ENCODE peak calls at places on chromosomes 6 and 20, in nine cellular contexts. Z, Y, K, D, O, N, X, A and J are unnamed samples.

GRCh38 chr6:25122001-25122400 is 157.2 kb upstream of the CARMIL1 start:
- DNase-seq in Z (no peak), Y (no peak), K (no peak), D (no peak), O (no peak), N (no peak), X (no peak), A (peak), J (no peak)

GRCh38 chr20:19699132-19699971 is 58.7 kb upstream of the RIN2 start:
- DNase-seq in Z (no peak), Y (no peak), K (no peak), D (peak), O (peak), N (no peak), X (no peak), A (no peak), J (no peak)

GRCh38 chr6:87702589-87702945 is 534 bp upstream of the AKIRIN2 start:
- DNase-seq in Z (no peak), Y (no peak), K (no peak), D (no peak), O (no peak), N (peak), X (no peak), A (no peak), J (no peak)

GRCh38 chr20:676315-676937 is 824 bp upstream of the SCRT2 start:
- DNase-seq in Z (no peak), Y (no peak), K (no peak), D (no peak), O (no peak), N (no peak), X (no peak), A (no peak), J (no peak)

GRCh38 chr6:31386099-31386498 is 17.3 kb upstream of the MICA start:
- DNase-seq in Z (no peak), Y (peak), K (no peak), D (no peak), O (no peak), N (no peak), X (no peak), A (no peak), J (no peak)

GRCh38 chr6:149567846-149568585 is 1.8 kb downstream of the GINM1 start:
- DNase-seq in Z (no peak), Y (no peak), K (no peak), D (no peak), O (no peak), N (no peak), X (no peak), A (no peak), J (no peak)

GRCh38 chr6:136994782-136995181 is 50.0 kb downstream of the IL20RA start:
- DNase-seq in Z (no peak), Y (no peak), K (no peak), D (no peak), O (no peak), N (peak), X (no peak), A (no peak), J (no peak)

GRCh38 chr20:40897177-40897700 is 131.4 kb upstream of the TOP1 start:
- DNase-seq in Z (no peak), Y (no peak), K (no peak), D (peak), O (peak), N (no peak), X (no peak), A (no peak), J (no peak)

GRCh38 chr6:28758046-28758817 is 165.6 kb downstream of the TRIM27 start:
- DNase-seq in Z (no peak), Y (no peak), K (no peak), D (peak), O (no peak), N (peak), X (no peak), A (no peak), J (no peak)

GRCh38 chr6:69957990-69958559 is 91.7 kb downstream of the COL19A1 start:
- DNase-seq in Z (no peak), Y (no peak), K (no peak), D (peak), O (no peak), N (no peak), X (no peak), A (no peak), J (no peak)

GRCh38 chr6:67210450-67210849 is 1424.6 kb upstream of the ADGRB3 start:
- DNase-seq in Z (no peak), Y (no peak), K (no peak), D (no peak), O (no peak), N (no peak), X (no peak), A (no peak), J (no peak)

GRCh38 chr20:47205577-47206123 is 150.8 kb downstream of the ZMYND8 start:
- DNase-seq in Z (peak), Y (peak), K (peak), D (peak), O (peak), N (peak), X (peak), A (peak), J (peak)

GRCh38 chr6:33744895-33745546 is 1.7 kb downstream of the IP6K3 start:
- DNase-seq in Z (no peak), Y (no peak), K (no peak), D (no peak), O (no peak), N (no peak), X (no peak), A (no peak), J (no peak)

GRCh38 chr6:138031850-138032249 is 75.4 kb downstream of the PERP start:
- DNase-seq in Z (no peak), Y (no peak), K (no peak), D (no peak), O (no peak), N (no peak), X (no peak), A (no peak), J (no peak)

GRCh38 chr6:26268659-26269402 is 96.2 kb upstream of the BTN3A2 start:
- DNase-seq in Z (no peak), Y (no peak), K (no peak), D (peak), O (no peak), N (peak), X (peak), A (no peak), J (no peak)

GRCh38 chr6:134034951-134035822 is 17.2 kb downstream of the SLC2A12 start:
- DNase-seq in Z (no peak), Y (no peak), K (no peak), D (peak), O (no peak), N (no peak), X (no peak), A (no peak), J (no peak)

GRCh38 chr6:122998403-122998965 is 2.4 kb downstream of the CLVS2 start:
- DNase-seq in Z (no peak), Y (no peak), K (no peak), D (no peak), O (no peak), N (no peak), X (no peak), A (no peak), J (no peak)

GRCh38 chr6:133042550-133043120 is 198.5 kb upstream of the EYA4 start:
- DNase-seq in Z (no peak), Y (no peak), K (no peak), D (no peak), O (no peak), N (no peak), X (no peak), A (no peak), J (no peak)

GRCh38 chr20:7742479-7742878 is 197.8 kb downstream of the HAO1 start:
- DNase-seq in Z (no peak), Y (no peak), K (no peak), D (peak), O (peak), N (no peak), X (no peak), A (no peak), J (no peak)